ENCODE peak calls at places on chromosomes 2 and 18, in six cellular contexts. One of them, this sample, is unnamed.

GRCh38 chr18:4399929-4400328 is 55.2 kb downstream of the DLGAP1 start:
- DNase-seq in NAMALWA: no peak
- DNase-seq in activated gamma-delta T cell treated with Interleukin-2 at 50 U/mL for 16 hours: no peak
- DNase-seq in transverse colon: no peak
- DNase-seq in mesendoderm: no peak
- DNase-seq in MCF 10A: no peak
- DNase-seq in this sample: no peak

GRCh38 chr18:40529478-40529877 is 1425.6 kb upstream of the PIK3C3 start:
- DNase-seq in MCF 10A: peak
- DNase-seq in transverse colon: no peak
- DNase-seq in activated gamma-delta T cell treated with Interleukin-2 at 50 U/mL for 16 hours: no peak
- DNase-seq in mesendoderm: peak
- DNase-seq in NAMALWA: peak
- DNase-seq in this sample: no peak

GRCh38 chr2:101311390-101312019 is 3.0 kb upstream of the RNF149 start:
- DNase-seq in activated gamma-delta T cell treated with Interleukin-2 at 50 U/mL for 16 hours: no peak
- DNase-seq in MCF 10A: no peak
- DNase-seq in mesendoderm: no peak
- DNase-seq in transverse colon: peak
- DNase-seq in NAMALWA: peak
- DNase-seq in this sample: no peak

GRCh38 chr2:221096651-221097567 is 475.2 kb downstream of the EPHA4 start:
- DNase-seq in MCF 10A: peak
- DNase-seq in activated gamma-delta T cell treated with Interleukin-2 at 50 U/mL for 16 hours: no peak
- DNase-seq in NAMALWA: no peak
- DNase-seq in mesendoderm: no peak
- DNase-seq in transverse colon: no peak
- DNase-seq in this sample: no peak

GRCh38 chr2:126664234-126664633 is 8.3 kb downstream of the GYPC start:
- DNase-seq in activated gamma-delta T cell treated with Interleukin-2 at 50 U/mL for 16 hours: peak
- DNase-seq in transverse colon: peak
- DNase-seq in mesendoderm: no peak
- DNase-seq in NAMALWA: peak
- DNase-seq in MCF 10A: no peak
- DNase-seq in this sample: peak

GRCh38 chr2:234308814-234309195 is 188.1 kb downstream of the ARL4C start:
- DNase-seq in MCF 10A: no peak
- DNase-seq in transverse colon: peak
- DNase-seq in activated gamma-delta T cell treated with Interleukin-2 at 50 U/mL for 16 hours: peak
- DNase-seq in NAMALWA: peak
- DNase-seq in mesendoderm: no peak
- DNase-seq in this sample: peak

GRCh38 chr2:107735206-107735605 is 91.5 kb upstream of the RGPD4 start:
- DNase-seq in MCF 10A: no peak
- DNase-seq in NAMALWA: no peak
- DNase-seq in mesendoderm: no peak
- DNase-seq in transverse colon: no peak
- DNase-seq in activated gamma-delta T cell treated with Interleukin-2 at 50 U/mL for 16 hours: no peak
- DNase-seq in this sample: no peak

GRCh38 chr2:170264865-170265264 is 86.9 kb downstream of the MYO3B start:
- DNase-seq in mesendoderm: no peak
- DNase-seq in activated gamma-delta T cell treated with Interleukin-2 at 50 U/mL for 16 hours: no peak
- DNase-seq in MCF 10A: no peak
- DNase-seq in NAMALWA: no peak
- DNase-seq in transverse colon: no peak
- DNase-seq in this sample: no peak

GRCh38 chr2:115165529-115166109 is 723.2 kb downstream of the DPP10 start:
- DNase-seq in mesendoderm: peak
- DNase-seq in MCF 10A: peak
- DNase-seq in activated gamma-delta T cell treated with Interleukin-2 at 50 U/mL for 16 hours: no peak
- DNase-seq in NAMALWA: peak
- DNase-seq in transverse colon: no peak
- DNase-seq in this sample: no peak

GRCh38 chr2:234795974-234796690 is 155.7 kb upstream of the SH3BP4 start:
- DNase-seq in MCF 10A: no peak
- DNase-seq in NAMALWA: no peak
- DNase-seq in transverse colon: no peak
- DNase-seq in activated gamma-delta T cell treated with Interleukin-2 at 50 U/mL for 16 hours: no peak
- DNase-seq in mesendoderm: no peak
- DNase-seq in this sample: no peak

GRCh38 chr2:129799036-129799958 is 180.2 kb upstream of the RAB6C start:
- DNase-seq in transverse colon: no peak
- DNase-seq in activated gamma-delta T cell treated with Interleukin-2 at 50 U/mL for 16 hours: no peak
- DNase-seq in MCF 10A: no peak
- DNase-seq in NAMALWA: no peak
- DNase-seq in mesendoderm: no peak
- DNase-seq in this sample: no peak

GRCh38 chr2:206858972-206859739 is 80.2 kb upstream of the CPO start:
- DNase-seq in transverse colon: no peak
- DNase-seq in activated gamma-delta T cell treated with Interleukin-2 at 50 U/mL for 16 hours: no peak
- DNase-seq in mesendoderm: no peak
- DNase-seq in MCF 10A: no peak
- DNase-seq in NAMALWA: no peak
- DNase-seq in this sample: peak

GRCh38 chr2:234355052-234355720 is 141.7 kb downstream of the ARL4C start:
- DNase-seq in activated gamma-delta T cell treated with Interleukin-2 at 50 U/mL for 16 hours: no peak
- DNase-seq in transverse colon: no peak
- DNase-seq in NAMALWA: peak
- DNase-seq in mesendoderm: peak
- DNase-seq in MCF 10A: no peak
- DNase-seq in this sample: no peak

GRCh38 chr2:237859533-237860272 is at the start of gene RAMP1:
- DNase-seq in MCF 10A: no peak
- DNase-seq in NAMALWA: no peak
- DNase-seq in transverse colon: no peak
- DNase-seq in mesendoderm: peak
- DNase-seq in activated gamma-delta T cell treated with Interleukin-2 at 50 U/mL for 16 hours: no peak
- DNase-seq in this sample: peak